ENCODE peak calls at places on chromosome 9, in seven cellular contexts. J, M, U, L, T, P and E are unnamed samples.

GRCh38 chr9:127572961-127573727 is 38.9 kb upstream of the STXBP1 start:
- DNase-seq in J (no peak), M (no peak), L (peak; percentile 85), P (no peak), T (peak; percentile 80), U (no peak), E (no peak)

GRCh38 chr9:114775981-114776380 is 29.9 kb downstream of the TNFSF15 start:
- DNase-seq in M (no peak), T (no peak), P (no peak), L (no peak), U (no peak), J (no peak), E (no peak)

GRCh38 chr9:126342621-126343031 is 16.0 kb downstream of the MVB12B start:
- DNase-seq in P (no peak), T (no peak), J (no peak), L (no peak), U (no peak), M (no peak), E (no peak)

GRCh38 chr9:37412431-37413151 is 9.9 kb upstream of the GRHPR start:
- DNase-seq in J (no peak), L (no peak), T (peak; percentile 55), P (no peak), M (no peak), U (no peak), E (no peak)

GRCh38 chr9:119795395-119795794 is 426.2 kb upstream of the BRINP1 start:
- DNase-seq in M (no peak), T (no peak), L (no peak), J (no peak), U (no peak), P (no peak), E (no peak)

GRCh38 chr9:121783126-121783522 is 131.7 kb downstream of the DAB2IP start:
- DNase-seq in J (no peak), M (no peak), P (no peak), T (no peak), L (no peak), U (no peak), E (no peak)

GRCh38 chr9:70257512-70257911 is 1.3 kb upstream of the SMC5 start:
- DNase-seq in U (no peak), J (no peak), T (no peak), L (no peak), P (no peak), M (no peak), E (no peak)

GRCh38 chr9:132422574-132422973 is 12.6 kb downstream of the CFAP77 start:
- DNase-seq in U (no peak), L (no peak), T (no peak), P (no peak), M (no peak), J (no peak), E (no peak)

GRCh38 chr9:92276223-92277007 is 17.1 kb downstream of the IARS1 start:
- DNase-seq in L (no peak), T (peak; percentile 44), M (no peak), U (no peak), J (no peak), P (no peak), E (no peak)

GRCh38 chr9:131008909-131009618 is at the start of gene LAMC3:
- DNase-seq in P (peak; percentile 65), J (no peak), T (no peak), L (peak; percentile 60), U (no peak), M (no peak), E (no peak)

GRCh38 chr9:120284796-120285195 is 295.2 kb downstream of the CDK5RAP2 start:
- DNase-seq in M (no peak), T (no peak), J (no peak), L (no peak), P (no peak), U (no peak), E (no peak)

GRCh38 chr9:102085548-102085947 is 347.1 kb upstream of the GRIN3A start:
- DNase-seq in U (no peak), J (no peak), M (no peak), L (no peak), P (no peak), T (no peak), E (no peak)

GRCh38 chr9:89743216-89743575 is 138.4 kb downstream of the GADD45G start:
- DNase-seq in M (no peak), U (no peak), T (no peak), P (no peak), L (no peak), J (no peak), E (no peak)

GRCh38 chr9:99489043-99489378 is 266.9 kb downstream of the SEC61B start:
- DNase-seq in U (no peak), M (no peak), T (peak; percentile 40), J (no peak), P (no peak), L (peak; percentile 83), E (no peak)

GRCh38 chr9:112925058-112925641 is 34.5 kb upstream of the SLC46A2 start:
- DNase-seq in T (peak; percentile 56), P (peak; percentile 34), J (no peak), L (peak; percentile 50), M (no peak), U (peak; percentile 10), E (no peak)

GRCh38 chr9:86783884-86784283 is 163.4 kb downstream of the GAS1 start:
- DNase-seq in U (no peak), M (no peak), T (no peak), P (no peak), L (peak; percentile 64), J (no peak), E (no peak)

GRCh38 chr9:27386759-27387158 is 89.8 kb upstream of the EQTN start:
- DNase-seq in J (no peak), U (no peak), M (no peak), T (no peak), P (no peak), L (no peak), E (no peak)

GRCh38 chr9:126337690-126338426 is 11.2 kb downstream of the MVB12B start:
- DNase-seq in P (no peak), J (no peak), L (no peak), M (no peak), T (no peak), U (peak; percentile 77), E (no peak)

GRCh38 chr9:34185778-34186551 is 7.1 kb downstream of the UBAP1 start:
- DNase-seq in J (no peak), P (peak; percentile 76), M (no peak), L (peak; percentile 96), U (no peak), T (peak; percentile 83), E (peak; percentile 65)

GRCh38 chr9:134007150-134007549 is 15.0 kb upstream of the VAV2 start:
- DNase-seq in U (no peak), L (no peak), P (no peak), T (no peak), M (no peak), J (no peak), E (no peak)

GRCh38 chr9:129759804-129760502 is 7.1 kb upstream of the PTGES start:
- DNase-seq in L (no peak), M (no peak), J (no peak), P (no peak), T (no peak), U (no peak), E (no peak)

GRCh38 chr9:93646640-93647178 is 70.3 kb downstream of the PHF2 start:
- DNase-seq in U (no peak), T (no peak), M (no peak), P (no peak), J (peak; percentile 40), L (no peak), E (no peak)

GRCh38 chr9:81609782-81610738 is 79.3 kb downstream of the TLE1 start:
- DNase-seq in M (no peak), P (no peak), J (no peak), U (no peak), T (peak; percentile 23), L (peak; percentile 77), E (no peak)

GRCh38 chr9:93895535-93895934 is 59.6 kb downstream of the BARX1 start:
- DNase-seq in J (peak; percentile 20), L (no peak), T (no peak), M (no peak), U (no peak), P (no peak), E (peak; percentile 33)

GRCh38 chr9:100346836-100347235 is 5.9 kb downstream of the TEX10 start:
- DNase-seq in M (no peak), J (no peak), L (peak; percentile 83), P (no peak), U (no peak), T (no peak), E (no peak)

GRCh38 chr9:116232425-116233159 is 79.0 kb downstream of the PAPPA start:
- DNase-seq in T (peak; percentile 72), J (no peak), M (no peak), L (peak; percentile 79), P (peak; percentile 58), U (no peak), E (no peak)

GRCh38 chr9:117720555-117720954 is 16.4 kb downstream of the TLR4 start:
- DNase-seq in U (no peak), P (no peak), T (no peak), J (peak; percentile 73), M (no peak), L (peak; percentile 91), E (peak; percentile 64)

GRCh38 chr9:132842124-132843005 is 35.7 kb downstream of the AK8 start:
- DNase-seq in L (no peak), P (no peak), J (no peak), U (no peak), M (no peak), T (no peak), E (no peak)

GRCh38 chr9:126508171-126508591 is 105.5 kb upstream of the LMX1B start:
- DNase-seq in U (no peak), M (no peak), T (no peak), P (no peak), L (no peak), J (peak; percentile 34), E (peak; percentile 63)

GRCh38 chr9:123562844-123563346 is 206.9 kb downstream of the CRB2 start:
- DNase-seq in M (no peak), L (peak; percentile 94), T (peak; percentile 75), U (no peak), P (no peak), J (no peak), E (no peak)

GRCh38 chr9:129259373-129259772 is 81.3 kb upstream of the IER5L start:
- DNase-seq in L (no peak), T (no peak), J (no peak), P (no peak), U (no peak), M (no peak), E (no peak)

GRCh38 chr9:90034071-90034470 is 429.3 kb downstream of the GADD45G start:
- DNase-seq in U (no peak), P (no peak), T (no peak), M (no peak), L (no peak), J (no peak), E (no peak)

GRCh38 chr9:131656356-131657030 is 83.4 kb downstream of the RAPGEF1 start:
- DNase-seq in M (peak; percentile 75), T (no peak), P (no peak), J (no peak), L (no peak), U (peak; percentile 39), E (peak; percentile 82)

GRCh38 chr9:81549500-81550206 is 139.7 kb downstream of the TLE1 start:
- DNase-seq in M (no peak), P (peak; percentile 28), U (no peak), L (no peak), T (no peak), J (no peak), E (no peak)